ENCODE peak calls at places on chromosomes 5 and 9, in ten cellular contexts. P is ovary, J is Peyer's patch, L is GM12891, W is uterus, S is body of pancreas, Q is adrenal gland, V is right lobe of liver, Z is A549, A is transverse colon. C is an unnamed sample.

GRCh38 chr5:151208481-151208914 is 15.4 kb downstream of the CCDC69 start:
- DNase-seq in P (no peak), J (peak; percentile 15), L (no peak), W (peak; percentile 24), S (no peak), Q (no peak), V (peak; percentile 50), Z (no peak), A (no peak), C (no peak)

GRCh38 chr5:68534131-68534940 is 318.8 kb downstream of the PIK3R1 start:
- DNase-seq in P (peak; percentile 56), J (no peak), L (no peak), W (peak; percentile 38), S (peak; percentile 19), Q (peak; percentile 23), V (peak; percentile 90), Z (no peak), A (peak; percentile 10), C (no peak)

GRCh38 chr9:111036068-111036789 is 2.0 kb downstream of the LPAR1 start:
- DNase-seq in P (peak; percentile 33), J (peak; percentile 21), L (no peak), W (peak; percentile 64), S (peak; percentile 65), Q (peak; percentile 43), V (no peak), Z (no peak), A (peak; percentile 76), C (peak; percentile 93)

GRCh38 chr5:133930061-133930823 is 38.2 kb downstream of the C5orf15 start:
- DNase-seq in P (no peak), J (peak; percentile 71), L (no peak), W (no peak), S (no peak), Q (peak; percentile 70), V (no peak), Z (no peak), A (peak; percentile 31), C (no peak)

GRCh38 chr5:96507128-96507527 is 74.1 kb upstream of the PCSK1 start:
- DNase-seq in P (no peak), J (no peak), L (no peak), W (no peak), S (no peak), Q (no peak), V (no peak), Z (no peak), A (no peak), C (no peak)

GRCh38 chr5:32027093-32027716 is 146.9 kb downstream of the GOLPH3 start:
- DNase-seq in P (no peak), J (no peak), L (no peak), W (no peak), S (no peak), Q (peak; percentile 19), V (no peak), Z (no peak), A (no peak), C (no peak)

GRCh38 chr9:121995997-121996396 is 97.1 kb downstream of the TTLL11 start:
- DNase-seq in P (no peak), J (no peak), L (no peak), W (no peak), S (no peak), Q (no peak), V (no peak), Z (no peak), A (no peak), C (no peak)

GRCh38 chr5:137158691-137159090 is 340.4 kb downstream of the SPOCK1 start:
- DNase-seq in P (no peak), J (no peak), L (no peak), W (no peak), S (no peak), Q (no peak), V (no peak), Z (no peak), A (no peak), C (no peak)

GRCh38 chr9:21392270-21392669 is 7.1 kb upstream of the IFNA2 start:
- DNase-seq in P (no peak), J (no peak), L (no peak), W (no peak), S (no peak), Q (no peak), V (no peak), Z (peak; percentile 37), A (no peak), C (no peak)

GRCh38 chr9:81370650-81371049 is 318.7 kb downstream of the TLE1 start:
- DNase-seq in P (no peak), J (no peak), L (no peak), W (no peak), S (no peak), Q (no peak), V (no peak), Z (no peak), A (no peak), C (no peak)

GRCh38 chr5:132410451-132411381 is 41.2 kb downstream of the SLC22A5 start:
- DNase-seq in P (peak; percentile 88), J (peak; percentile 80), L (peak; percentile 66), W (peak; percentile 84), S (peak; percentile 92), Q (peak; percentile 89), V (peak; percentile 91), Z (peak; percentile 87), A (peak; percentile 88), C (peak; percentile 95)
- TF ChIP-seq POLR2A in P (peak; percentile 65), J (peak; percentile 80), L (no peak), W (peak; percentile 76), S (peak; percentile 64), Q (peak; percentile 77), V (peak; percentile 90), Z (peak; percentile 73), A (peak; percentile 69), C (no peak)

DNA sequence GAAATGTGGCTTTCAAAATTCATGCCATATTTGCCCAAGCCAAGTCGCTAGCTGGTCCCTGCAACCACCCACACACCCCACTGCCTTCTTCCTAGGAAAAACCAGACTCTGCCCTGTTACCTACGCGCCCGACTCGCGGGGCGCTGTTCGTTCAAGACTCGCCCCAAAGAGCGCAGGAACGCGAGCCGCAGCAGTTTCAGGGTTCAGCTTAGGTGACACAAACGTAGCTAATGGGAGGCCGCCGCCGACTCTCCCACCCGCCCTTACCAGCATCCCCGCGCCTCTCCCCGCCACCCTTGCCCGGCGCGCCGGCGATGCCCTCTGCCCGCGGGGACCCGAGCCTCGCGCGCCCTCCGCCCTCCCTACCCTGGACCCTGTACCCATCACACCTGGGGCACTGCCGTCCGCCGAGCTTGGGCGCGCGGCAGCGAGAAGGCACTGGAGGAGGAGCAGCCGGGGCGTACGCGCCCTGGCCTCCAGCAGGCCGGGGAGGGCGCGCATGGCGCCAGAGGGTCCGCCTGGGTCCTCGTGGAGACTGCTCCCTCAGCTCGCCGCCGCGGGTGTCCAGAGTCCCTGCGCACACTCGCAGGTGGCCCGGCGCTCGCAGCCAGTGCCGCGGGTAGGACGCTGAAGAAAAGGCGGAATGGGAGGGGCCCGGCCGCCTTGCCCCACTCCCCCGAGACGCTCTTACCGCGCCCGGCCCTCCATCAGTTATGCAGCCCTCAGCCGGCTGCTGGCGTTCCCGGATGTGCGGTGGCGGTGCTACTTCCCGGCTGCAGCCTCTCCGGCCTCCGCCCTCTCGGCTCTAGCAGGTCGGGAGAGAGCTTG is at the start of gene EMB:
- DNase-seq in P (no peak), J (peak; percentile 86), L (peak; percentile 37), W (peak; percentile 16), S (peak; percentile 41), Q (peak; percentile 67), V (peak; percentile 61), Z (peak; percentile 16), A (peak; percentile 76), C (no peak)
- TF ChIP-seq POLR2A in P (no peak), J (peak; percentile 62), L (peak; percentile 79), W (no peak), S (no peak), Q (peak; percentile 32), V (no peak), Z (peak; percentile 27), A (peak; percentile 44), C (no peak)

DNA sequence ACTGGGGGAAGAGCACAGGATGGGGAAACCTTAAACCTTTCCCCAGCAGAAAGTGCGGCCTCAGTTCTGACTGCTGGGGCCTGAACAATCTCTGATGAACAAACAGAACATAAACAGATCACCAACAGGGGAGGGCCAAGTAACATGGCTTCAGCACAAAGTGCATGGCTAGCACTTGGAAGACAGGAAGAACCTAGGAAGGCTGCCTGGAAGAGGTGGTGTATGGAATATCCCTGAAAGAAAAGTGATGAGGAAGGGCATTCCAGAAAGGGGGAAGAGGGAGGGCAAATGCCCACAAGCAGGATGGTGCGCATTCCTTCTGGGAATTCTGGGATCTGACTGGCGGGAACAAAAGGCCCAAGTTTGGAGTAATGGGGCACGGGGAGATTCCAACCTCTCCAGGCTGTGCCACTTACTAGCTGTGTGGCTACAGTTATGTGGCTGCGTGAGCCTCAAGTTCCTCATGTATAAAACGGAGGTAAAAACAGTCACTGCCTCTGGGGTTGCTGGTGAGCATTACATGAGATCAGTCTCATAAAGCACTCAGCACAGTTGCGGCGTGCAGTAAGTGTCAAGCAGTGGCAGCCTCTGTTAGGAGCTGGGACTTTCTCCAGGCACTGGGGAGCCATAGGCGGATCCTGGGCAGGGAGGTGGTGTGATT is 1.6 kb downstream of the PDGFRB start:
- DNase-seq in P (peak; percentile 55), J (no peak), L (no peak), W (no peak), S (no peak), Q (no peak), V (no peak), Z (no peak), A (no peak), C (no peak)
- TF ChIP-seq POLR2A in P (peak; percentile 48), J (no peak), L (no peak), W (peak; percentile 33), S (no peak), Q (no peak), V (no peak), Z (no peak), A (peak; percentile 42), C (no peak)

DNA sequence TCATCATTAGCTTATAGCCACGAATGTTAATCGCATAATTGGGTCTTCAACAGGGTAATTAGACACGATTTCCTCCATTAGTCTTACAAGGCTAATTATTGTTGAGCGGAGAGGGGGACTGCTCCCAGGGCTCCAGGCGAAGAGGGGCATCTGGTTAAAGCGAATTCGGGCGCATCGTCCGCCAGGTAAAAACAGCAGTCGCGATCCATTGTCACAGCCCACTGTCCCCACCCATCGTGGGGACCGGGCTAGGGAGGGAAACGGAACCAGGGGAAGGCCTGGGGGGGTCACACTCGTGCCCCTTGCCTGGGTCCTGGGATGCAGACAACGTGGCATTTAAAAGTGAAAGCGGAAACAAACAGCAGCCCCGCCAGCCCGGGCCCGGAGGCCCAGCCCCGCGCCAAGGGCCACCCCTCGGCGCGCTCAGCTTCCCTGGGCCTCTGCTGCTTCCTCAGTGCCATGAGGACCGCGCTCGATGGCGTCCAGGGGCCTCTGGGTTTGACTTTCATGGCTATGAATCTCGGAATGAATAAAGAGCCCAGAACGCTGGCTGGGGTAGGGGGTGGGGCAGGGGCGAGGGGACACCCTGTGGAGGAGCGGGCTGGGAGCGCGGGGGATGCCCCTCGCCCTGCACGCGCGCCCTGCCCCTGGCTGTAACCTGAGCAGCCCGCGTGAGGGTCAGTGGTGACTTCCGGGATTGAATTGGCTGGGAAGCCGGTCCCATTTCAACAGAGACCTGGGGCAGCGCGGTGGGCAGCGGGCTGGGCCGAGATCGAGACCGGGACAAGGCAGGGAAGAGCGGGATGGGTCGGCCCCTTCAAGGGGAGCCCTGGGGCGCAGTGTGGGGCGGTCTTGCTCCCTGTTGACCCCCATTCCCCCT is 99.9 kb downstream of the GTF3C4 start:
- DNase-seq in P (peak; percentile 75), J (peak; percentile 65), L (peak; percentile 78), W (peak; percentile 65), S (peak; percentile 74), Q (peak; percentile 70), V (peak; percentile 64), Z (peak; percentile 44), A (peak; percentile 80), C (peak; percentile 55)
- TF ChIP-seq POLR2A in P (no peak), J (peak; percentile 15), L (peak; percentile 77), W (peak; percentile 28), S (peak; percentile 19), Q (peak; percentile 42), V (peak; percentile 38), Z (no peak), A (peak; percentile 48), C (no peak)